ENCODE peak calls at places on chromosomes 3 and 15, in nine cellular contexts. H is spleen; M is pancreas; C is heart right ventricle; U is ovary; S is aorta; V is colonic mucosa; I is CD8-positive, alpha-beta memory T cell; L is tibial artery. G is an unnamed sample.

GRCh38 chr3:178475062-178475461 is 61.2 kb upstream of the KCNMB2 start:
- DNase-seq in H (no peak), M (no peak), C (no peak), U (no peak), S (no peak), V (no peak), I (no peak), L (no peak), G (no peak)

GRCh38 chr3:15428539-15428938 is 1.1 kb downstream of the EAF1 start:
- DNase-seq in H (no peak), M (no peak), C (no peak), U (no peak), S (no peak), V (no peak), I (no peak), L (no peak), G (no peak)

GRCh38 chr3:48024401-48024800 is 8.2 kb upstream of the MAP4 start:
- DNase-seq in H (no peak), M (no peak), C (no peak), U (no peak), S (no peak), V (no peak), I (no peak), L (no peak), G (no peak)

GRCh38 chr3:136277634-136278033 is 27.5 kb downstream of the PCCB start:
- DNase-seq in H (no peak), M (peak; percentile 62), C (no peak), U (no peak), S (no peak), V (no peak), I (no peak), L (no peak), G (no peak)

GRCh38 chr3:128170866-128171516 is 17.7 kb downstream of the EEFSEC start:
- DNase-seq in H (no peak), M (no peak), C (peak; percentile 23), U (peak; percentile 68), S (no peak), V (peak; percentile 51), I (no peak), L (no peak), G (no peak)

GRCh38 chr3:183202004-183202722 is 39.6 kb upstream of the LAMP3 start:
- DNase-seq in H (no peak), M (no peak), C (no peak), U (no peak), S (no peak), V (no peak), I (peak; percentile 16), L (no peak), G (no peak)

GRCh38 chr3:24454393-24454792 is 40.3 kb downstream of the THRB start:
- DNase-seq in H (no peak), M (no peak), C (no peak), U (no peak), S (no peak), V (no peak), I (no peak), L (no peak), G (no peak)

GRCh38 chr3:171459130-171459941 is 869 bp downstream of the TNIK start:
- DNase-seq in H (peak; percentile 81), M (peak; percentile 76), C (peak; percentile 40), U (peak; percentile 41), S (no peak), V (peak; percentile 78), I (peak; percentile 60), L (peak; percentile 67), G (peak; percentile 79)

GRCh38 chr15:99430881-99431401 is 134.8 kb upstream of the MEF2A start:
- DNase-seq in H (peak; percentile 76), M (peak; percentile 24), C (peak; percentile 44), U (peak; percentile 44), S (peak; percentile 36), V (no peak), I (no peak), L (peak; percentile 45), G (no peak)

GRCh38 chr15:49521802-49522201 is 98.8 kb downstream of the FGF7 start:
- DNase-seq in H (no peak), M (no peak), C (no peak), U (no peak), S (no peak), V (no peak), I (no peak), L (no peak), G (no peak)

GRCh38 chr3:22582291-22582690 is 620.8 kb upstream of the UBE2E2 start:
- DNase-seq in H (no peak), M (no peak), C (no peak), U (no peak), S (no peak), V (no peak), I (no peak), L (no peak), G (no peak)

GRCh38 chr3:190323241-190323617 is 983 bp upstream of the CLDN1 start:
- DNase-seq in H (no peak), M (no peak), C (no peak), U (no peak), S (peak; percentile 50), V (no peak), I (no peak), L (no peak), G (no peak)

GRCh38 chr3:57094011-57094535 is 33.6 kb downstream of the SPATA12 start:
- DNase-seq in H (no peak), M (no peak), C (no peak), U (no peak), S (no peak), V (no peak), I (no peak), L (no peak), G (no peak)

DNA sequence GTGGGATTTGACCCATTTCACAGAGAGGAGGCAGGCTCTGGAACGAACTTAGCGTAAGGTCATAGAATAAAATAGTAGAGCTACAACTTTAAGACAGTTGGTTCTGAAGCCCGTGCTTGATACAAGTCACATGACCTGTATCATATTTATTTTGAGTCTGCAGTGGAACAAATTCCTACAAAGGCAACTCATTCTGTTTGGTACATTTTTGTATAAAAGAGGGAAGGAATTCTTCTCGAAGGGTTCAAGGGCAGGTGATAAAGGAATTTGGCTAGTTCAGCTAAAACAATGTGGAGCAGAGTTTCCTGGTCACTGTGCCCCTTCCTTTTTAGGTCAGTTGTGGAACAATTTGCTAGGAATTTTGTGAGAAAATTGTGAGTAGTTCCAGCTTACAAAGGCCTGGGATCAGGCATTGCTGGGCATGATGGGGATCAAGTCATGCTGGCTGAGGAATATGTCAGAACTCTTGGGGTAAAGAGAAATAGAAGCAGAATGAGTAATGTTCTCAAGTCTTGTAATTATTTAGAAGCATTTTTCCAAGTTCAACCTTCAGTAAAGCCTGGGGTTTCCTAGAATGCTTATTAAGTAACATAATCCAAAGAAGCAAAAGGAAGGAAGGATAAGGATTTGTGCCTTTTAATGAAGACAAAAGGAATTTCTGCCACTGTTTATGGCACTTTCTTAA is 19.1 kb downstream of the USP3 start:
- DNase-seq in H (no peak), M (no peak), C (no peak), U (no peak), S (no peak), V (no peak), I (no peak), L (no peak), G (no peak)
- H3K4me3 ChIP-seq in H (no peak overlapping the region), M (no peak overlapping the region), C (no peak overlapping the region), U (no peak overlapping the region), S (no peak overlapping the region), V (no peak overlapping the region), I (no peak overlapping the region), L (no peak overlapping the region), G (peak overlapping the region; percentile 37)

DNA sequence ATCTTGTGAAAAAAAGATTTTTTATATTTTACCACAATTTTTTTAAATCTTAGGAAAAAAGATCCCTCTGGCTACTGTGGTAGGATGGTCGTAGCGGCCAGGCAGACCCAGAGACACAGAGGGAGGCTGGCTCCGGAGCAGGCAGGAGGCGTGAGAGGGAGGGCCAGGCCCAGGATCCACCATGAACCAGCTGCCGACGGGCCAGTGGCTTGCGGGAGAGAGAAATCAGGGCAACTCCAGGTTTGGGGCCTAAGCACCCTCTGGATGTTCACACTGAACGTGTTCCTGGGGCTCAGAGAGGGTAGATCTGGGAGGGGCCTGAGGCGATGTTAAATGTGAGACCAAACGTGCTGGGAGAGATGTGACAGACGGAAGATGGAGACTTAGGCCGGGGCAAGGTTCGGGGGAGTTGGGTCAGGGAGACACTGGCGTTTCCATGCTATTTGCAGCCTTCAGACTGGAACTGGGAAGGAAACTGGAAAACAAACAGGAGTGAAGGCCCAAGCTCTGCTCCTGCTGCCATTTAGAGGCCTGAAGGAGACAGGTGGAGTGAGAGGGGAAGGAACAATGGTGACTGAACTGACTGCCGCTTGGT is 1.6 kb upstream of the VILL start:
- DNase-seq in H (peak; percentile 67), M (no peak), C (no peak), U (peak; percentile 28), S (no peak), V (no peak), I (no peak), L (peak; percentile 34), G (no peak)
- H3K4me1 ChIP-seq in H (peaks cover 9% of the 10 kb centered on the region), M (peaks cover 32% of the 10 kb centered on the region), C (peaks cover 23% of the 10 kb centered on the region), U (peaks cover 2% of the 10 kb centered on the region), S (no peaks in the 10 kb centered on the region), V (peaks cover 28% of the 10 kb centered on the region), I (peaks cover 8% of the 10 kb centered on the region), L (no peaks in the 10 kb centered on the region), G (peaks cover 8% of the 10 kb centered on the region)

GRCh38 chr3:49711489-49711888 is 8.0 kb downstream of the AMIGO3 start:
- DNase-seq in H (peak; percentile 42), M (no peak), C (no peak), U (no peak), S (no peak), V (no peak), I (no peak), L (no peak), G (no peak)

GRCh38 chr3:49712631-49713317 is 6.7 kb downstream of the AMIGO3 start:
- DNase-seq in H (no peak), M (no peak), C (no peak), U (no peak), S (no peak), V (no peak), I (no peak), L (peak; percentile 53), G (no peak)

GRCh38 chr3:49707113-49707480 is 12.4 kb downstream of the AMIGO3 start:
- DNase-seq in H (no peak), M (no peak), C (no peak), U (no peak), S (no peak), V (no peak), I (no peak), L (no peak), G (no peak)

GRCh38 chr3:49712166-49712565 is 7.3 kb downstream of the AMIGO3 start:
- DNase-seq in H (no peak), M (peak; percentile 37), C (no peak), U (no peak), S (peak; percentile 21), V (no peak), I (no peak), L (no peak), G (no peak)

GRCh38 chr3:49709852-49710251 is 9.6 kb downstream of the AMIGO3 start:
- DNase-seq in H (peak; percentile 10), M (no peak), C (no peak), U (no peak), S (no peak), V (no peak), I (no peak), L (no peak), G (no peak)
- H3K4me3 ChIP-seq in H (no peak overlapping the region), M (no peak overlapping the region), C (no peak overlapping the region), U (no peak overlapping the region), S (no peak overlapping the region), V (no peak overlapping the region), I (no peak overlapping the region), L (no peak overlapping the region), G (no peak overlapping the region)

GRCh38 chr3:61626484-61626883 is 65.1 kb downstream of the PTPRG start:
- DNase-seq in H (no peak), M (peak; percentile 58), C (no peak), U (no peak), S (no peak), V (no peak), I (no peak), L (no peak), G (no peak)
- H3K4me1 ChIP-seq in H (no peaks in the 10 kb centered on the region), M (peaks cover 24% of the 10 kb centered on the region), C (peaks cover 33% of the 10 kb centered on the region), U (no peaks in the 10 kb centered on the region), S (no peaks in the 10 kb centered on the region), V (no peaks in the 10 kb centered on the region), I (no peaks in the 10 kb centered on the region), L (no peaks in the 10 kb centered on the region), G (no peaks in the 10 kb centered on the region)